ENCODE peak calls at places on chromosome 9, in seven cellular contexts. One of them, this sample, is unnamed.

GRCh38 chr9:19127881-19128719 is 808 bp upstream of the PLIN2 start:
- DNase-seq in RWPE1: no peak
- DNase-seq in EH: peak
- DNase-seq in G401: no peak
- DNase-seq in GF-D8: no peak
- DNase-seq in hepatocyte: no peak
- DNase-seq in stimulated activated naive CD4-positive, alpha-beta T cell treated with Interleukin-2 at 50 U/mL for 16 hours: peak
- DNase-seq in this sample: no peak

GRCh38 chr9:20351715-20352114 is 270.6 kb downstream of the MLLT3 start:
- DNase-seq in RWPE1: no peak
- DNase-seq in EH: peak
- DNase-seq in G401: no peak
- DNase-seq in GF-D8: no peak
- DNase-seq in hepatocyte: no peak
- DNase-seq in stimulated activated naive CD4-positive, alpha-beta T cell treated with Interleukin-2 at 50 U/mL for 16 hours: no peak
- DNase-seq in this sample: no peak

GRCh38 chr9:37710039-37710438 is 43.6 kb upstream of the TRMT10B start:
- DNase-seq in RWPE1: no peak
- DNase-seq in EH: no peak
- DNase-seq in G401: no peak
- DNase-seq in GF-D8: no peak
- DNase-seq in hepatocyte: no peak
- DNase-seq in stimulated activated naive CD4-positive, alpha-beta T cell treated with Interleukin-2 at 50 U/mL for 16 hours: no peak
- DNase-seq in this sample: no peak

GRCh38 chr9:130891699-130892502 is 4.7 kb downstream of the QRFP start:
- DNase-seq in RWPE1: no peak
- DNase-seq in EH: no peak
- DNase-seq in G401: no peak
- DNase-seq in GF-D8: no peak
- DNase-seq in hepatocyte: no peak
- DNase-seq in stimulated activated naive CD4-positive, alpha-beta T cell treated with Interleukin-2 at 50 U/mL for 16 hours: no peak
- DNase-seq in this sample: no peak

GRCh38 chr9:126607731-126608130 is 6.0 kb upstream of the LMX1B start:
- DNase-seq in RWPE1: no peak
- DNase-seq in EH: no peak
- DNase-seq in G401: no peak
- DNase-seq in GF-D8: no peak
- DNase-seq in hepatocyte: no peak
- DNase-seq in stimulated activated naive CD4-positive, alpha-beta T cell treated with Interleukin-2 at 50 U/mL for 16 hours: no peak
- DNase-seq in this sample: no peak

GRCh38 chr9:127523312-127523851 is 72.1 kb downstream of the LRSAM1 start:
- DNase-seq in RWPE1: no peak
- DNase-seq in EH: peak
- DNase-seq in G401: no peak
- DNase-seq in GF-D8: no peak
- DNase-seq in hepatocyte: no peak
- DNase-seq in stimulated activated naive CD4-positive, alpha-beta T cell treated with Interleukin-2 at 50 U/mL for 16 hours: no peak
- DNase-seq in this sample: peak

GRCh38 chr9:124022201-124023121 is 10.9 kb downstream of the LHX2 start:
- DNase-seq in RWPE1: no peak
- DNase-seq in EH: no peak
- DNase-seq in G401: no peak
- DNase-seq in GF-D8: no peak
- DNase-seq in hepatocyte: no peak
- DNase-seq in stimulated activated naive CD4-positive, alpha-beta T cell treated with Interleukin-2 at 50 U/mL for 16 hours: no peak
- DNase-seq in this sample: peak

GRCh38 chr9:96508227-96508940 is 58.4 kb downstream of the HABP4 start:
- DNase-seq in RWPE1: no peak
- DNase-seq in EH: no peak
- DNase-seq in G401: no peak
- DNase-seq in GF-D8: no peak
- DNase-seq in hepatocyte: no peak
- DNase-seq in stimulated activated naive CD4-positive, alpha-beta T cell treated with Interleukin-2 at 50 U/mL for 16 hours: no peak
- DNase-seq in this sample: no peak

GRCh38 chr9:124133752-124134151 is 122.2 kb downstream of the LHX2 start:
- DNase-seq in RWPE1: no peak
- DNase-seq in EH: peak
- DNase-seq in G401: peak
- DNase-seq in GF-D8: peak
- DNase-seq in hepatocyte: no peak
- DNase-seq in stimulated activated naive CD4-positive, alpha-beta T cell treated with Interleukin-2 at 50 U/mL for 16 hours: peak
- DNase-seq in this sample: peak

GRCh38 chr9:93127395-93127911 is 6.6 kb downstream of the NINJ1 start:
- DNase-seq in RWPE1: no peak
- DNase-seq in EH: peak
- DNase-seq in G401: peak
- DNase-seq in GF-D8: no peak
- DNase-seq in hepatocyte: peak
- DNase-seq in stimulated activated naive CD4-positive, alpha-beta T cell treated with Interleukin-2 at 50 U/mL for 16 hours: no peak
- DNase-seq in this sample: no peak

GRCh38 chr9:97511762-97512429 is 10.4 kb downstream of the TMOD1 start:
- DNase-seq in RWPE1: no peak
- DNase-seq in EH: peak
- DNase-seq in G401: no peak
- DNase-seq in GF-D8: no peak
- DNase-seq in hepatocyte: no peak
- DNase-seq in stimulated activated naive CD4-positive, alpha-beta T cell treated with Interleukin-2 at 50 U/mL for 16 hours: no peak
- DNase-seq in this sample: no peak

GRCh38 chr9:123128591-123128990 is 95.1 kb downstream of the GPR21 start:
- DNase-seq in RWPE1: no peak
- DNase-seq in EH: no peak
- DNase-seq in G401: no peak
- DNase-seq in GF-D8: no peak
- DNase-seq in hepatocyte: no peak
- DNase-seq in stimulated activated naive CD4-positive, alpha-beta T cell treated with Interleukin-2 at 50 U/mL for 16 hours: no peak
- DNase-seq in this sample: no peak

GRCh38 chr9:133855802-133856592 is 117.8 kb upstream of the SARDH start:
- DNase-seq in RWPE1: peak
- DNase-seq in EH: peak
- DNase-seq in G401: no peak
- DNase-seq in GF-D8: peak
- DNase-seq in hepatocyte: peak
- DNase-seq in stimulated activated naive CD4-positive, alpha-beta T cell treated with Interleukin-2 at 50 U/mL for 16 hours: no peak
- DNase-seq in this sample: peak

GRCh38 chr9:137307255-137308101 is 5.4 kb upstream of the NRARP start:
- DNase-seq in RWPE1: no peak
- DNase-seq in EH: no peak
- DNase-seq in G401: no peak
- DNase-seq in GF-D8: no peak
- DNase-seq in hepatocyte: peak
- DNase-seq in stimulated activated naive CD4-positive, alpha-beta T cell treated with Interleukin-2 at 50 U/mL for 16 hours: no peak
- DNase-seq in this sample: no peak

GRCh38 chr9:12875216-12875615 is 100.4 kb downstream of the LURAP1L start:
- DNase-seq in RWPE1: no peak
- DNase-seq in EH: peak
- DNase-seq in G401: no peak
- DNase-seq in GF-D8: no peak
- DNase-seq in hepatocyte: no peak
- DNase-seq in stimulated activated naive CD4-positive, alpha-beta T cell treated with Interleukin-2 at 50 U/mL for 16 hours: no peak
- DNase-seq in this sample: peak

GRCh38 chr9:137446851-137447471 is 5.8 kb upstream of the ENTPD8 start:
- DNase-seq in RWPE1: no peak
- DNase-seq in EH: peak
- DNase-seq in G401: no peak
- DNase-seq in GF-D8: no peak
- DNase-seq in hepatocyte: no peak
- DNase-seq in stimulated activated naive CD4-positive, alpha-beta T cell treated with Interleukin-2 at 50 U/mL for 16 hours: no peak
- DNase-seq in this sample: peak

GRCh38 chr9:114459464-114459863 is 45.8 kb downstream of the WHRN start:
- DNase-seq in RWPE1: no peak
- DNase-seq in EH: no peak
- DNase-seq in G401: no peak
- DNase-seq in GF-D8: no peak
- DNase-seq in hepatocyte: no peak
- DNase-seq in stimulated activated naive CD4-positive, alpha-beta T cell treated with Interleukin-2 at 50 U/mL for 16 hours: no peak
- DNase-seq in this sample: no peak